ENCODE peak calls at places on chromosome 13, in eight cellular contexts. F is CD4-positive, alpha-beta memory T cell; I is activated CD4-positive, alpha-beta T cell treated with anti-CD3 and anti-CD28 coated beads, Interleukin-2, amount 50 U/mL, for 1 hour; J is NCI-H1694; K is fibroblast of lung; G is cerebellum; T is adipocyte; O is kidney epithelial cell. Q is an unnamed sample.

GRCh38 chr13:111610879-111611278 is 290.4 kb downstream of the TEX29 start:
- DNase-seq in F (no peak), I (no peak), J (no peak), K (no peak), G (no peak), T (no peak), O (no peak), Q (no peak)

GRCh38 chr13:58843567-58843966 is 1212.0 kb downstream of the PCDH17 start:
- DNase-seq in F (no peak), I (no peak), J (no peak), K (no peak), G (no peak), T (no peak), O (no peak), Q (no peak)

GRCh38 chr13:100815476-100816046 is 141.0 kb upstream of the TMTC4 start:
- DNase-seq in F (no peak), I (no peak), J (no peak), K (no peak), G (no peak), T (no peak), O (no peak), Q (no peak)

GRCh38 chr13:71754407-71754974 is 112.5 kb downstream of the DACH1 start:
- DNase-seq in F (no peak), I (no peak), J (no peak), K (peak; percentile 59), G (no peak), T (no peak), O (no peak), Q (no peak)

GRCh38 chr13:25065974-25066770 is 29.8 kb upstream of the PABPC3 start:
- DNase-seq in F (no peak), I (no peak), J (no peak), K (no peak), G (no peak), T (no peak), O (no peak), Q (no peak)

GRCh38 chr13:87884874-87885273 is 213.7 kb downstream of the SLITRK5 start:
- DNase-seq in F (no peak), I (no peak), J (peak; percentile 22), K (peak; percentile 79), G (no peak), T (no peak), O (peak; percentile 7), Q (no peak)

GRCh38 chr13:33112745-33113144 is 96.5 kb downstream of the KL start:
- DNase-seq in F (no peak), I (no peak), J (no peak), K (peak; percentile 40), G (no peak), T (no peak), O (no peak), Q (no peak)

GRCh38 chr13:111867657-111868056 is 199.3 kb upstream of the SOX1 start:
- DNase-seq in F (no peak), I (no peak), J (no peak), K (no peak), G (no peak), T (no peak), O (no peak), Q (no peak)

GRCh38 chr13:112053744-112054615 is 13.0 kb upstream of the SOX1 start:
- DNase-seq in F (no peak), I (no peak), J (no peak), K (no peak), G (no peak), T (no peak), O (no peak), Q (no peak)

GRCh38 chr13:38239874-38240273 is 109.8 kb upstream of the UFM1 start:
- DNase-seq in F (no peak), I (no peak), J (no peak), K (no peak), G (no peak), T (no peak), O (no peak), Q (no peak)

GRCh38 chr13:39536274-39536673 is 66.7 kb downstream of the LHFPL6 start:
- DNase-seq in F (no peak), I (no peak), J (no peak), K (no peak), G (peak; percentile 35), T (no peak), O (no peak), Q (peak; percentile 71)

GRCh38 chr13:114142640-114143490 is 10.4 kb upstream of the RASA3 start:
- DNase-seq in F (peak; percentile 89), I (peak; percentile 81), J (peak; percentile 30), K (peak; percentile 63), G (no peak), T (no peak), O (no peak), Q (no peak)

GRCh38 chr13:51584731-51585191 is 499 bp downstream of the WDFY2 start:
- DNase-seq in F (peak; percentile 74), I (peak; percentile 65), J (no peak), K (peak; percentile 45), G (peak; percentile 39), T (peak; percentile 72), O (no peak), Q (peak; percentile 51)

GRCh38 chr13:32060319-32060924 is 28.8 kb downstream of the FRY start:
- DNase-seq in F (no peak), I (no peak), J (no peak), K (peak; percentile 24), G (no peak), T (no peak), O (no peak), Q (no peak)

GRCh38 chr13:37109080-37109678 is 3.7 kb upstream of the CSNK1A1L start:
- DNase-seq in F (no peak), I (no peak), J (peak; percentile 89), K (peak; percentile 69), G (peak; percentile 3), T (peak; percentile 80), O (no peak), Q (peak; percentile 27)

GRCh38 chr13:114174529-114174941 is 4.5 kb upstream of the CFAP97D2 start:
- DNase-seq in F (no peak), I (no peak), J (no peak), K (peak; percentile 35), G (no peak), T (no peak), O (no peak), Q (no peak)

GRCh38 chr13:106919093-106919492 is 351.2 kb upstream of the ARGLU1 start:
- DNase-seq in F (no peak), I (no peak), J (no peak), K (no peak), G (no peak), T (no peak), O (no peak), Q (no peak)

GRCh38 chr13:31733066-31733465 is 6.3 kb upstream of the RXFP2 start:
- DNase-seq in F (no peak), I (no peak), J (no peak), K (peak; percentile 11), G (no peak), T (no peak), O (no peak), Q (no peak)

GRCh38 chr13:59696229-59696628 is 467.5 kb downstream of the DIAPH3 start:
- DNase-seq in F (no peak), I (no peak), J (no peak), K (no peak), G (no peak), T (no peak), O (no peak), Q (no peak)

GRCh38 chr13:73187106-73187505 is 128.3 kb downstream of the KLF5 start:
- DNase-seq in F (no peak), I (no peak), J (no peak), K (no peak), G (no peak), T (no peak), O (no peak), Q (no peak)

GRCh38 chr13:19955873-19956559 is 2.5 kb upstream of the ZMYM2 start:
- DNase-seq in F (no peak), I (no peak), J (no peak), K (no peak), G (no peak), T (no peak), O (no peak), Q (no peak)

Q was measured in cerebellar cortex.